ENCODE peak calls at places on chromosomes 1 and 21, in six cellular contexts. One of them, this sample, is unnamed.
A peak's percentile ranks its signal among the peaks of the same experiment; 100 is the strongest.

GRCh38 chr1:245051349-245052221 is 103.2 kb upstream of the KIF26B start:
- DNase-seq in A549: no peak
- DNase-seq in HepG2: no peak
- DNase-seq in K562: peak; percentile 79
- DNase-seq in endothelial cell of umbilical vein: no peak
- DNase-seq in GM12878: no peak
- DNase-seq in this sample: peak; percentile 98

GRCh38 chr1:226436472-226436854 is 28.6 kb upstream of the PARP1 start:
- DNase-seq in A549: no peak
- DNase-seq in HepG2: no peak
- DNase-seq in K562: no peak
- DNase-seq in endothelial cell of umbilical vein: no peak
- DNase-seq in GM12878: no peak
- DNase-seq in this sample: no peak

GRCh38 chr1:161930064-161930463 is 93.6 kb downstream of the OLFML2B start:
- DNase-seq in A549: no peak
- DNase-seq in HepG2: no peak
- DNase-seq in K562: no peak
- DNase-seq in endothelial cell of umbilical vein: peak; percentile 32
- DNase-seq in GM12878: no peak
- DNase-seq in this sample: no peak

GRCh38 chr1:18018381-18018780 is 89.2 kb upstream of the IGSF21 start:
- DNase-seq in A549: no peak
- DNase-seq in HepG2: no peak
- DNase-seq in K562: no peak
- DNase-seq in endothelial cell of umbilical vein: no peak
- DNase-seq in GM12878: no peak
- DNase-seq in this sample: no peak

GRCh38 chr1:61052393-61053280 is 29.7 kb upstream of the NFIA start:
- DNase-seq in A549: no peak
- DNase-seq in HepG2: no peak
- DNase-seq in K562: no peak
- DNase-seq in endothelial cell of umbilical vein: no peak
- DNase-seq in GM12878: no peak
- DNase-seq in this sample: no peak

GRCh38 chr1:177229781-177230180 is 59.0 kb downstream of the BRINP2 start:
- DNase-seq in A549: no peak
- DNase-seq in HepG2: no peak
- DNase-seq in K562: no peak
- DNase-seq in endothelial cell of umbilical vein: no peak
- DNase-seq in GM12878: no peak
- DNase-seq in this sample: no peak

GRCh38 chr21:42556960-42557359 is 43.3 kb downstream of the SLC37A1 start:
- DNase-seq in A549: no peak
- DNase-seq in HepG2: no peak
- DNase-seq in K562: no peak
- DNase-seq in endothelial cell of umbilical vein: no peak
- DNase-seq in GM12878: no peak
- DNase-seq in this sample: no peak

GRCh38 chr1:198556969-198557368 is 16.5 kb upstream of the ATP6V1G3 start:
- DNase-seq in A549: no peak
- DNase-seq in HepG2: no peak
- DNase-seq in K562: no peak
- DNase-seq in endothelial cell of umbilical vein: no peak
- DNase-seq in GM12878: peak; percentile 71
- DNase-seq in this sample: peak; percentile 54

GRCh38 chr1:116987256-116987555 is 14.4 kb upstream of the CD101 start:
- DNase-seq in A549: no peak
- DNase-seq in HepG2: no peak
- DNase-seq in K562: no peak
- DNase-seq in endothelial cell of umbilical vein: no peak
- DNase-seq in GM12878: no peak
- DNase-seq in this sample: peak; percentile 15

GRCh38 chr1:150420560-150421265 is 56.8 kb downstream of the RPRD2 start:
- DNase-seq in A549: no peak
- DNase-seq in HepG2: no peak
- DNase-seq in K562: no peak
- DNase-seq in endothelial cell of umbilical vein: peak; percentile 83
- DNase-seq in GM12878: no peak
- DNase-seq in this sample: no peak

GRCh38 chr1:159005676-159006075 is 4.0 kb upstream of the IFI16 start:
- DNase-seq in A549: no peak
- DNase-seq in HepG2: no peak
- DNase-seq in K562: no peak
- DNase-seq in endothelial cell of umbilical vein: no peak
- DNase-seq in GM12878: no peak
- DNase-seq in this sample: no peak

GRCh38 chr1:54867717-54868057 is 19.3 kb downstream of the DHCR24 start:
- DNase-seq in A549: no peak
- DNase-seq in HepG2: peak; percentile 96
- DNase-seq in K562: no peak
- DNase-seq in endothelial cell of umbilical vein: no peak
- DNase-seq in GM12878: no peak
- DNase-seq in this sample: no peak

GRCh38 chr1:234758851-234759250 is 148.9 kb upstream of the IRF2BP2 start:
- DNase-seq in A549: no peak
- DNase-seq in HepG2: no peak
- DNase-seq in K562: no peak
- DNase-seq in endothelial cell of umbilical vein: no peak
- DNase-seq in GM12878: no peak
- DNase-seq in this sample: peak; percentile 50

GRCh38 chr21:39048574-39048973 is 134.7 kb downstream of the PSMG1 start:
- DNase-seq in A549: no peak
- DNase-seq in HepG2: no peak
- DNase-seq in K562: no peak
- DNase-seq in endothelial cell of umbilical vein: no peak
- DNase-seq in GM12878: no peak
- DNase-seq in this sample: peak; percentile 74

GRCh38 chr1:80375662-80376061 is 1369.1 kb upstream of the ADGRL4 start:
- DNase-seq in A549: peak; percentile 46
- DNase-seq in HepG2: no peak
- DNase-seq in K562: no peak
- DNase-seq in endothelial cell of umbilical vein: no peak
- DNase-seq in GM12878: no peak
- DNase-seq in this sample: no peak

GRCh38 chr21:27290020-27290419 is 323.1 kb upstream of the ADAMTS5 start:
- DNase-seq in A549: no peak
- DNase-seq in HepG2: no peak
- DNase-seq in K562: no peak
- DNase-seq in endothelial cell of umbilical vein: no peak
- DNase-seq in GM12878: no peak
- DNase-seq in this sample: no peak

GRCh38 chr1:28417441-28418277 is 48.1 kb downstream of the PHACTR4 start:
- DNase-seq in A549: peak; percentile 74
- DNase-seq in HepG2: no peak
- DNase-seq in K562: no peak
- DNase-seq in endothelial cell of umbilical vein: peak; percentile 73
- DNase-seq in GM12878: no peak
- DNase-seq in this sample: peak; percentile 32

GRCh38 chr1:167221804-167222610 is 1.3 kb downstream of the POU2F1 start:
- DNase-seq in A549: peak; percentile 67
- DNase-seq in HepG2: peak; percentile 78
- DNase-seq in K562: peak; percentile 59
- DNase-seq in endothelial cell of umbilical vein: peak; percentile 81
- DNase-seq in GM12878: peak; percentile 76
- DNase-seq in this sample: peak; percentile 75

GRCh38 chr1:167219646-167220536 is 795 bp upstream of the POU2F1 start:
- DNase-seq in A549: peak; percentile 78
- DNase-seq in HepG2: peak; percentile 69
- DNase-seq in K562: peak; percentile 71
- DNase-seq in endothelial cell of umbilical vein: peak; percentile 84
- DNase-seq in GM12878: peak; percentile 48
- DNase-seq in this sample: peak; percentile 89

GRCh38 chr1:167221126-167221803 is 579 bp downstream of the POU2F1 start:
- DNase-seq in A549: no peak
- DNase-seq in HepG2: no peak
- DNase-seq in K562: peak; percentile 55
- DNase-seq in endothelial cell of umbilical vein: peak; percentile 7
- DNase-seq in GM12878: no peak
- DNase-seq in this sample: no peak

GRCh38 chr1:167219194-167219593 is 1.5 kb upstream of the POU2F1 start:
- DNase-seq in A549: no peak
- DNase-seq in HepG2: no peak
- DNase-seq in K562: no peak
- DNase-seq in endothelial cell of umbilical vein: no peak
- DNase-seq in GM12878: no peak
- DNase-seq in this sample: no peak

DNA sequence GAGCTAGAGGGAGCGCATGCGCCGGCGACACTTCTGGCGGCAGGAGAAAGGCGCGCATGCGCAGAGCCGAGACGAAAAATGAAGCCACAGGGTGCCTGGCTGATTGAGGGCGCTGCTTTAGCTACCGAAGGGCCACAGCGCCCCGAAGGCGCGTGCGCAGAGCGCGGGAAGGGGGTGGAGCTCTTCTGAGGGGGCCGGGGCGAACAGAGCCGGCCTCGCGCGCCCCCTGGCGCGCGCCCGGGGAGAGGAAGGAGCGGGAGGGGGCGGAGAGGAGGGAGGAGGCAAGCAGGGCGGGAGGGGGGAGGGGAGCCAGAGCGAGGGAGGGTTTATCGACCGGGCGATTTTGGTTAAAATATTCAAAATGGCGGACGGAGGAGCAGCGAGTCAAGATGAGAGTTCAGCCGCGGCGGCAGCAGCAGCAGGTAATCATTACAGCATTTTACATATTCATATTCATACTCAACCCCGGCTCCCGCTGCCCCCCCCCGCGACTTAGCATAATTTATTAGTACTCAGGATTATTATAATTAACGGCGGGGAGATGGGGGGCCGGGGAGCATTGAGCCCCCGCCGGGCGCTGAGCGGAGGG is at the start of gene POU2F1:
- DNase-seq in A549: peak; percentile 97
- DNase-seq in HepG2: peak; percentile 95
- DNase-seq in K562: peak; percentile 97
- DNase-seq in endothelial cell of umbilical vein: peak; percentile 99
- DNase-seq in GM12878: peak; percentile 94
- DNase-seq in this sample: peak; percentile 95
- TF ChIP-seq POLR2A in A549: peak; percentile 22
- TF ChIP-seq POLR2A in HepG2: peak; percentile 84
- TF ChIP-seq POLR2A in K562: no peak
- TF ChIP-seq POLR2A in endothelial cell of umbilical vein: peak; percentile 83
- TF ChIP-seq POLR2A in GM12878: no peak
- TF ChIP-seq POLR2A in this sample: peak; percentile 44

GRCh38 chr1:26788515-26788785 is 700 bp downstream of the PIGV start:
- DNase-seq in A549: no peak
- DNase-seq in HepG2: no peak
- DNase-seq in K562: no peak
- DNase-seq in endothelial cell of umbilical vein: no peak
- DNase-seq in GM12878: no peak
- DNase-seq in this sample: no peak
- TF ChIP-seq MYC in A549: no peak
- TF ChIP-seq MYC in HepG2: no peak
- TF ChIP-seq MYC in K562: no peak
- TF ChIP-seq MYC in endothelial cell of umbilical vein: no peak
- TF ChIP-seq MYC in GM12878: no peak
- TF ChIP-seq MYC in this sample: peak; percentile 2

GRCh38 chr1:23194119-23194984 is 22.9 kb downstream of the HTR1D start:
- DNase-seq in A549: peak; percentile 88
- DNase-seq in HepG2: no peak
- DNase-seq in K562: no peak
- DNase-seq in endothelial cell of umbilical vein: no peak
- DNase-seq in GM12878: no peak
- DNase-seq in this sample: no peak
- H3K4me3 ChIP-seq in A549: no peak overlapping the region
- H3K4me3 ChIP-seq in HepG2: no peak overlapping the region
- H3K4me3 ChIP-seq in K562: no peak overlapping the region
- H3K4me3 ChIP-seq in endothelial cell of umbilical vein: no peak overlapping the region
- H3K4me3 ChIP-seq in GM12878: no peak overlapping the region
- H3K4me3 ChIP-seq in this sample: no peak overlapping the region

GRCh38 chr1:115641762-115642167 is at the start of gene VANGL1:
- DNase-seq in A549: peak; percentile 57
- DNase-seq in HepG2: peak; percentile 34
- DNase-seq in K562: peak; percentile 94
- DNase-seq in endothelial cell of umbilical vein: peak; percentile 53
- DNase-seq in GM12878: no peak
- DNase-seq in this sample: peak; percentile 84
- TF ChIP-seq POLR2A in A549: peak; percentile 42
- TF ChIP-seq POLR2A in HepG2: no peak
- TF ChIP-seq POLR2A in K562: no peak
- TF ChIP-seq POLR2A in endothelial cell of umbilical vein: peak; percentile 24
- TF ChIP-seq POLR2A in GM12878: peak; percentile 63
- TF ChIP-seq POLR2A in this sample: peak; percentile 36

GRCh38 chr1:84686203-84686602 is 4.1 kb downstream of the SSX2IP start:
- DNase-seq in A549: no peak
- DNase-seq in HepG2: no peak
- DNase-seq in K562: no peak
- DNase-seq in endothelial cell of umbilical vein: no peak
- DNase-seq in GM12878: no peak
- DNase-seq in this sample: no peak

GRCh38 chr1:84687703-84688460 is 2.4 kb downstream of the SSX2IP start:
- DNase-seq in A549: no peak
- DNase-seq in HepG2: no peak
- DNase-seq in K562: no peak
- DNase-seq in endothelial cell of umbilical vein: no peak
- DNase-seq in GM12878: no peak
- DNase-seq in this sample: peak; percentile 13

GRCh38 chr1:84690397-84691138 is at the start of gene SSX2IP:
- DNase-seq in A549: peak; percentile 93
- DNase-seq in HepG2: peak; percentile 92
- DNase-seq in K562: peak; percentile 100
- DNase-seq in endothelial cell of umbilical vein: peak; percentile 95
- DNase-seq in GM12878: peak; percentile 65
- DNase-seq in this sample: peak; percentile 97

GRCh38 chr1:84689514-84690396 is 506 bp downstream of the SSX2IP start:
- DNase-seq in A549: peak; percentile 39
- DNase-seq in HepG2: peak; percentile 35
- DNase-seq in K562: no peak
- DNase-seq in endothelial cell of umbilical vein: peak; percentile 50
- DNase-seq in GM12878: no peak
- DNase-seq in this sample: peak; percentile 75

DNA sequence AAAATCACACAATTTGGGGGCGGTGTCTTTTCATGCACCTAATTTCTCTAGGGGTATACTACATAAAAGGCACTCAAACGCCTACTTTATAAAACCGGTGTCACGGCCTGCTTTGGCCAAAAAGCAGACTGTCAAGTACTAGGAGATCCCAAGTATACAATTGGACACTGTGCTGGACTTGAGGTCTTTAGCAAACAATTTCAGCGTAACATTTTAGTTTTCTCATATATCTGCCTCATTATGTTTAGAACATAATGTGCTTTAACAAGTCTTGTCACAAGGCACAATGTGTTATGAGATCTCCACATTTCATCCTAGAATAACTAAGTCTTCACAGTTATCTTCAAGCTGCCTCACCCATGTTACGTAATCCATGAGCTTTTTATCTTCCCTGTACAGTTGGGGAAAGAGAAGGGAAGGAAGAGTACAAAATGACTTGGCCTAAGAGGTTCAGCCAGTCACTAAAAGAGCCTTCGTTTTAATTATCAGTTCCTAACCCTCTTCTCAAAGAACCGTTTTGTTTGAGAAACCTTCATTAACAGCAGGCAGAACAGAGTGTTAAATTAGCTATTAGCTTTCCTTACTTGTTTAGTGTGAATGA is 1.7 kb downstream of the SSX2IP start:
- DNase-seq in A549: no peak
- DNase-seq in HepG2: no peak
- DNase-seq in K562: peak; percentile 17
- DNase-seq in endothelial cell of umbilical vein: no peak
- DNase-seq in GM12878: no peak
- DNase-seq in this sample: peak; percentile 74
- TF ChIP-seq MYC in A549: no peak
- TF ChIP-seq MYC in HepG2: no peak
- TF ChIP-seq MYC in K562: no peak
- TF ChIP-seq MYC in endothelial cell of umbilical vein: no peak
- TF ChIP-seq MYC in GM12878: no peak
- TF ChIP-seq MYC in this sample: no peak

GRCh38 chr21:31872072-31872451 is 758 bp upstream of the HUNK start:
- DNase-seq in A549: no peak
- DNase-seq in HepG2: no peak
- DNase-seq in K562: no peak
- DNase-seq in endothelial cell of umbilical vein: no peak
- DNase-seq in GM12878: no peak
- DNase-seq in this sample: no peak
- H3K4me3 ChIP-seq in A549: peak overlapping the region; percentile 74
- H3K4me3 ChIP-seq in HepG2: peak overlapping the region; percentile 73
- H3K4me3 ChIP-seq in K562: no peak overlapping the region
- H3K4me3 ChIP-seq in endothelial cell of umbilical vein: no peak overlapping the region
- H3K4me3 ChIP-seq in GM12878: no peak overlapping the region
- H3K4me3 ChIP-seq in this sample: no peak overlapping the region

This sample was measured in NB4.